ENCODE peak calls at places on chromosomes 4 and X, in five cellular contexts. C is OCI-LY7; O is stimulated activated CD4-positive, alpha-beta T cell treated with anti-CD3 and anti-CD28 coated beads, Interleukin-4, amount 100 ng/mL, for 1 hour; Z is endothelial cell; D is ovary. Q is an unnamed sample.

GRCh38 chrX:27057883-27058282 is 405.3 kb downstream of the PPP4R3C start:
- DNase-seq in C (no peak), O (no peak), Z (no peak), D (no peak), Q (no peak)

GRCh38 chr4:40621592-40622512 is 7.8 kb downstream of the RBM47 start:
- DNase-seq in C (peak), O (no peak), Z (no peak), D (peak), Q (peak)

GRCh38 chr4:96150501-96150900 is 310.6 kb downstream of the PDHA2 start:
- DNase-seq in C (no peak), O (no peak), Z (no peak), D (no peak), Q (no peak)

GRCh38 chr4:177339794-177340374 is 30.2 kb downstream of the NEIL3 start:
- DNase-seq in C (peak), O (no peak), Z (no peak), D (no peak), Q (no peak)

GRCh38 chr4:89539374-89539773 is 231.8 kb upstream of the GPRIN3 start:
- DNase-seq in C (no peak), O (no peak), Z (no peak), D (no peak), Q (no peak)

GRCh38 chr4:177161781-177162180 is 147.9 kb upstream of the NEIL3 start:
- DNase-seq in C (no peak), O (no peak), Z (no peak), D (no peak), Q (no peak)

GRCh38 chr4:77917075-77917474 is 54.4 kb downstream of the MRPL1 start:
- DNase-seq in C (no peak), O (no peak), Z (no peak), D (no peak), Q (no peak)

GRCh38 chr4:128354205-128354821 is 66.7 kb upstream of the PGRMC2 start:
- DNase-seq in C (no peak), O (no peak), Z (no peak), D (no peak), Q (no peak)

GRCh38 chrX:32448320-32448719 is 763.0 kb downstream of the DMD start:
- DNase-seq in C (peak), O (no peak), Z (no peak), D (no peak), Q (no peak)

GRCh38 chrX:119427024-119427794 is 28.1 kb downstream of the SLC25A43 start:
- DNase-seq in C (peak), O (no peak), Z (no peak), D (no peak), Q (no peak)

GRCh38 chr4:44652002-44652401 is 577 bp upstream of the YIPF7 start:
- DNase-seq in C (no peak), O (no peak), Z (no peak), D (no peak), Q (no peak)

GRCh38 chr4:186485621-186486062 is 69.7 kb downstream of the MTNR1A start:
- DNase-seq in C (no peak), O (no peak), Z (peak), D (no peak), Q (no peak)

GRCh38 chrX:2498781-2499302 is 1.9 kb downstream of the DHRSX start:
- DNase-seq in C (peak), O (no peak), Z (no peak), D (peak), Q (no peak)

GRCh38 chr4:185127021-185127925 is 15.8 kb upstream of the SLC25A4 start:
- DNase-seq in C (no peak), O (peak), Z (peak), D (peak), Q (no peak)

GRCh38 chr4:108443585-108443984 is 176.8 kb upstream of the RPL34 start:
- DNase-seq in C (no peak), O (no peak), Z (no peak), D (no peak), Q (no peak)

GRCh38 chr4:8736083-8736825 is 135.4 kb downstream of the HMX1 start:
- DNase-seq in C (no peak), O (no peak), Z (no peak), D (no peak), Q (peak)

GRCh38 chr4:125741825-125742452 is 427.2 kb downstream of the FAT4 start:
- DNase-seq in C (peak), O (no peak), Z (no peak), D (no peak), Q (no peak)

GRCh38 chrX:2692221-2693122 is 1.4 kb downstream of the CD99 start:
- DNase-seq in C (peak), O (no peak), Z (peak), D (peak), Q (no peak)

GRCh38 chrX:79975605-79976004 is 38.9 kb upstream of the TBX22 start:
- DNase-seq in C (no peak), O (no peak), Z (no peak), D (no peak), Q (no peak)

GRCh38 chrX:47623540-47624027 is 3.9 kb upstream of the SYN1 start:
- DNase-seq in C (no peak), O (peak), Z (peak), D (peak), Q (no peak)

GRCh38 chr4:46839128-46839527 is 69.9 kb downstream of the COX7B2 start:
- DNase-seq in C (no peak), O (no peak), Z (no peak), D (no peak), Q (no peak)

GRCh38 chr4:75137302-75137701 is 204.4 kb downstream of the PARM1 start:
- DNase-seq in C (no peak), O (no peak), Z (no peak), D (no peak), Q (no peak)

GRCh38 chr4:575281-576141 is 584 bp downstream of the TMEM271 start:
- DNase-seq in C (no peak), O (peak), Z (peak), D (peak), Q (no peak)

GRCh38 chr4:53355919-53356521 is 9.8 kb downstream of the SCFD2 start:
- DNase-seq in C (no peak), O (no peak), Z (no peak), D (no peak), Q (no peak)

GRCh38 chr4:142262956-142263355 is 583.1 kb downstream of the INPP4B start:
- DNase-seq in C (no peak), O (no peak), Z (peak), D (no peak), Q (no peak)

GRCh38 chr4:145034727-145035211 is 63.2 kb downstream of the ANAPC10 start:
- DNase-seq in C (no peak), O (no peak), Z (no peak), D (no peak), Q (no peak)

GRCh38 chrX:153648358-153649177 is 1.6 kb downstream of the DUSP9 start:
- DNase-seq in C (no peak), O (no peak), Z (no peak), D (no peak), Q (peak)

GRCh38 chr4:79253930-79254329 is 71.9 kb downstream of the NAA11 start:
- DNase-seq in C (no peak), O (no peak), Z (no peak), D (no peak), Q (no peak)

GRCh38 chrX:103538728-103539127 is 19.4 kb upstream of the RAB40A start:
- DNase-seq in C (no peak), O (no peak), Z (no peak), D (no peak), Q (no peak)